ENCODE peak calls at places on chromosomes 12 and 14, in nine cellular contexts. G is brain microvascular endothelial cell, U is upper lobe of right lung, B is tibial artery, Q is MCF 10A, K is bronchial epithelial cell, C is WTC11, O is A549, E is fibroblast of mammary gland. F is an unnamed sample.

GRCh38 chr12:41018010-41018409 is 170.1 kb upstream of the PDZRN4 start:
- DNase-seq in G (no peak), U (no peak), B (no peak), Q (no peak), K (no peak), C (no peak), O (no peak), E (no peak), F (no peak)

GRCh38 chr14:90979451-90979850 is 81.0 kb downstream of the RPS6KA5 start:
- DNase-seq in G (no peak), U (no peak), B (no peak), Q (no peak), K (no peak), C (no peak), O (no peak), E (no peak), F (no peak)

GRCh38 chr14:54570651-54571415 is 3.9 kb downstream of the SAMD4A start:
- DNase-seq in G (peak), U (no peak), B (no peak), Q (peak), K (peak), C (no peak), O (peak), E (peak), F (no peak)

GRCh38 chr12:113269257-113269943 is 48.1 kb downstream of the TPCN1 start:
- DNase-seq in G (no peak), U (peak), B (no peak), Q (no peak), K (no peak), C (no peak), O (no peak), E (no peak), F (no peak)

GRCh38 chr12:26643532-26644315 is 189.3 kb downstream of the ITPR2 start:
- DNase-seq in G (no peak), U (no peak), B (no peak), Q (no peak), K (no peak), C (no peak), O (no peak), E (no peak), F (no peak)

GRCh38 chr14:92565718-92566115 is 52.1 kb downstream of the RIN3 start:
- DNase-seq in G (no peak), U (no peak), B (no peak), Q (no peak), K (peak), C (no peak), O (no peak), E (no peak), F (no peak)

GRCh38 chr12:76080729-76081415 is 3.6 kb downstream of the NAP1L1 start:
- DNase-seq in G (no peak), U (no peak), B (no peak), Q (no peak), K (no peak), C (peak), O (peak), E (no peak), F (no peak)

GRCh38 chr14:102527255-102528232 is 18.0 kb upstream of the ANKRD9 start:
- DNase-seq in G (no peak), U (peak), B (no peak), Q (peak), K (peak), C (no peak), O (peak), E (peak), F (no peak)

GRCh38 chr14:67420102-67420739 is 8.3 kb upstream of the PLEK2 start:
- DNase-seq in G (no peak), U (no peak), B (no peak), Q (no peak), K (no peak), C (peak), O (no peak), E (no peak), F (no peak)

GRCh38 chr14:95305145-95305544 is 14.6 kb downstream of the CLMN start:
- DNase-seq in G (no peak), U (no peak), B (no peak), Q (no peak), K (no peak), C (no peak), O (no peak), E (no peak), F (no peak)

GRCh38 chr12:67193705-67194104 is 75.5 kb upstream of the CAND1 start:
- DNase-seq in G (peak), U (no peak), B (no peak), Q (peak), K (peak), C (peak), O (peak), E (peak), F (peak)

GRCh38 chr12:50287271-50287670 is 4.0 kb upstream of the LIMA1 start:
- DNase-seq in G (no peak), U (no peak), B (no peak), Q (no peak), K (no peak), C (no peak), O (no peak), E (no peak), F (no peak)

GRCh38 chr12:89977356-89978185 is 268.9 kb upstream of the ATP2B1 start:
- DNase-seq in G (no peak), U (no peak), B (no peak), Q (no peak), K (no peak), C (no peak), O (no peak), E (peak), F (no peak)

GRCh38 chr14:23537351-23538048 is 14.1 kb downstream of the ZFHX2 start:
- DNase-seq in G (no peak), U (no peak), B (no peak), Q (no peak), K (peak), C (peak), O (no peak), E (no peak), F (no peak)

GRCh38 chr14:105980224-105980623 is 453.8 kb downstream of the TMEM121 start:
- DNase-seq in G (no peak), U (no peak), B (no peak), Q (no peak), K (no peak), C (no peak), O (no peak), E (peak), F (no peak)

GRCh38 chr12:105502426-105502930 is 172.0 kb downstream of the C12orf75 start:
- DNase-seq in G (no peak), U (no peak), B (no peak), Q (no peak), K (no peak), C (peak), O (no peak), E (no peak), F (no peak)
- TF ChIP-seq CTCF in G (no peak), U (no peak), B (no peak), Q (no peak), K (no peak), C (no peak), O (no peak), E (no peak), F (no peak)

GRCh38 chr12:55739025-55739378 is 3.9 kb upstream of the GDF11 start:
- DNase-seq in G (no peak), U (no peak), B (no peak), Q (no peak), K (no peak), C (no peak), O (no peak), E (no peak), F (no peak)
- TF ChIP-seq CTCF in G (no peak), U (no peak), B (no peak), Q (no peak), K (no peak), C (no peak), O (no peak), E (no peak), F (no peak)

DNA sequence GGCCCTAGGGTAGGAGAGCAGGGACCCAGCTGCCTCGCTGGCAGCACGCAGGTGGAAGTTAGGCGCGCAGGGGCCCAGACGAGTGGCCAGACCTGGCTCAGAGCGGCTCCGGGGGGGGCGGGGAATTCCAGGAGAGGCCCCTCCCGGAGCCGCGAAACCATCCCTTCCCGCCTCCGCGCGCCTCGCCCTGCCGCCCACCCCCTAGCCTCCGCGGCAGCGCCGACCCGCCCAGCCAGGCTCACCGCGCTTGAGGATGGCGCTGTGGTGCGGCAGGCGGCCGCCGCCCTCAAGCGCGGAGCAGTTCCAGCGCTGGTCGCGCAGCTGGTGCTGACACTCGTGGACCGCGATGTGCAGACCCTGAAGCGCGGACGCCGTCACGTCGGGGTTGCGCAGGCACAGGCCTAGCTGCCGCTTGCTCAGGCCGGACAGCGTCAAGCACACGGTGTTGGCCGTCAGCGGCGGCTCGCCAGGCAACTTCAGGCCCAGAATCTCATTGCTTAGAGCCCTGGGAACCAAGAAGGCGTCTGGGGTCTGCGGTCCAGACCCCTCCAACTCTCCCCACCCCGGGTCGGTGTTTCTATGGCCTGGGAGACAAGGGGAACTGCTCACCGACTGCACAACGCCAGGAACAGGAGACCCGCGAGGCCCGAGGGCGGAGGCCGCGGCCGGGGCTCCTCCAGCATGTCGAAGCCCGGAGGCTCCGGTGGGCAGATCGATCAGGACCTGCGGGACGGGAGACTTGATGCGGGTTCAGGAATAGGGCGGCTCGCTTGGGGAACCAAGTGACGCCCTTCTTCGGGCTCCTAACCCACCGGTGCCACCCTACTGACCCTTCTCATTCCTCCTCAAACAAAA is 1.5 kb downstream of the WNT10B start:
- DNase-seq in G (no peak), U (no peak), B (no peak), Q (no peak), K (no peak), C (peak), O (no peak), E (no peak), F (peak)
- TF ChIP-seq CTCF in G (no peak), U (no peak), B (no peak), Q (no peak), K (peak), C (no peak), O (no peak), E (no peak), F (no peak)

GRCh38 chr12:123912415-123913385 is 59.9 kb downstream of the CCDC92 start:
- DNase-seq in G (no peak), U (no peak), B (no peak), Q (no peak), K (no peak), C (no peak), O (peak), E (no peak), F (no peak)
- TF ChIP-seq CTCF in G (no peak), U (no peak), B (no peak), Q (no peak), K (no peak), C (no peak), O (no peak), E (no peak), F (no peak)

GRCh38 chr12:103768467-103769123 is 72.4 kb downstream of the NT5DC3 start:
- DNase-seq in G (no peak), U (no peak), B (no peak), Q (no peak), K (no peak), C (no peak), O (peak), E (no peak), F (no peak)
- TF ChIP-seq CTCF in G (peak), U (no peak), B (no peak), Q (no peak), K (no peak), C (no peak), O (peak), E (no peak), F (no peak)

F was measured in nephron progenitor cell.